ENCODE peak calls at places on chromosomes 7 and 10, in nine cellular contexts. Q is esophagus squamous epithelium; Z is ELF-1; J is globus pallidus; B is OCI-LY7; E is mesenchymal stem cell; F is stimulated activated naive B cell treated with anti-CD40 and anti-IgM and Interleukin-4, amounts not matched to agents 10 μg/mL and 1 μg/mL and 100 μg/mL, for 72 hours; Y is activated CD4-positive, alpha-beta T cell treated with anti-CD3 and anti-CD28 coated beads, Interleukin-2, amount 10 ng/mL, durations not matched to agents 7 days and 5 days; S is naive thymus-derived CD4-positive, alpha-beta T cell. C is an unnamed sample.

GRCh38 chr10:1185911-1186692 is 129.9 kb downstream of the WDR37 start:
- DNase-seq in Y (no peak), J (no peak), Z (no peak), B (no peak), F (no peak), Q (no peak), E (no peak), S (no peak), C (no peak)

GRCh38 chr7:92403760-92404074 is 43.6 kb upstream of the GATAD1 start:
- DNase-seq in Q (no peak), Y (no peak), J (no peak), B (no peak), Z (no peak), F (no peak), S (no peak), E (no peak), C (no peak)

GRCh38 chr10:99394256-99394655 is 36.2 kb downstream of the GOT1 start:
- DNase-seq in S (no peak), Q (no peak), Z (no peak), Y (no peak), E (no peak), F (no peak), J (no peak), B (no peak), C (no peak)

GRCh38 chr7:20991544-20991943 is 204.9 kb upstream of the SP8 start:
- DNase-seq in F (no peak), B (no peak), E (no peak), J (no peak), S (no peak), Q (no peak), Z (no peak), Y (no peak), C (no peak)

GRCh38 chr10:11036424-11037011 is 18.8 kb downstream of the CELF2 start:
- DNase-seq in B (no peak), Y (no peak), J (no peak), Z (peak), S (no peak), Q (no peak), F (no peak), E (peak), C (peak)

GRCh38 chr7:123769371-123769770 is 20.6 kb upstream of the WASL start:
- DNase-seq in E (no peak), F (no peak), Q (no peak), Y (no peak), B (no peak), Z (no peak), S (no peak), J (no peak), C (peak)

GRCh38 chr7:1667566-1668485 is 2.3 kb upstream of the ELFN1 start:
- DNase-seq in Q (no peak), S (no peak), J (no peak), E (no peak), Z (no peak), B (no peak), Y (no peak), F (no peak), C (no peak)

GRCh38 chr7:74191231-74191630 is 17.1 kb downstream of the EIF4H start:
- DNase-seq in Q (no peak), J (no peak), Y (no peak), Z (no peak), B (no peak), E (no peak), S (no peak), F (no peak), C (no peak)

C was measured in HCEC 1CT.